ENCODE peak calls at places on chromosomes 6 and 20, in eight cellular contexts. M is dorsolateral prefrontal cortex, T is neuronal stem cell, H is right lobe of liver, W is lung, N is AG04450, G is mesenchymal stem cell, J is A673. Z is an unnamed sample. For H3K27me3, the result is how much of the 10 kb centered on the place peaks cover.

GRCh38 chr6:31336872-31337496 is 20.0 kb downstream of the HLA-B start:
- DNase-seq in M (no peak), N (no peak), J (no peak), H (no peak), W (no peak), G (no peak), T (no peak), Z (no peak)

GRCh38 chr6:52953911-52954839 is 40.9 kb downstream of the GSTA4 start:
- DNase-seq in H (no peak), W (no peak), N (no peak), M (no peak), T (no peak), G (no peak), J (no peak), Z (no peak)

GRCh38 chr6:54427396-54427910 is 119.2 kb downstream of the TINAG start:
- DNase-seq in J (no peak), M (no peak), G (no peak), T (no peak), H (no peak), W (no peak), N (no peak), Z (no peak)

GRCh38 chr6:87702589-87702945 is 534 bp upstream of the AKIRIN2 start:
- DNase-seq in M (no peak), N (no peak), G (peak), H (no peak), T (no peak), J (peak), W (no peak), Z (no peak)

GRCh38 chr6:25224237-25224636 is 54.9 kb upstream of the CARMIL1 start:
- DNase-seq in W (no peak), T (no peak), G (no peak), H (no peak), N (no peak), J (no peak), M (no peak), Z (no peak)

GRCh38 chr20:38075161-38075998 is 41.8 kb downstream of the RPRD1B start:
- DNase-seq in N (no peak), M (no peak), T (no peak), J (no peak), W (no peak), G (peak), H (no peak), Z (no peak)

GRCh38 chr20:48006036-48006833 is 221.0 kb upstream of the SULF2 start:
- DNase-seq in G (no peak), J (no peak), W (no peak), H (no peak), T (no peak), N (no peak), M (no peak), Z (no peak)

GRCh38 chr6:158257425-158257759 is 54.9 kb upstream of the TULP4 start:
- DNase-seq in N (no peak), G (no peak), W (no peak), T (no peak), M (no peak), H (no peak), J (no peak), Z (no peak)

GRCh38 chr20:58294497-58295455 is 14.7 kb upstream of the RAB22A start:
- DNase-seq in W (no peak), T (no peak), H (no peak), G (no peak), N (no peak), J (no peak), M (no peak), Z (no peak)

GRCh38 chr6:116779569-116780164 is 14.1 kb upstream of the FAM162B start:
- DNase-seq in T (peak), W (no peak), N (no peak), H (no peak), M (no peak), G (peak), J (peak), Z (no peak)

GRCh38 chr6:118203421-118204000 is 296.4 kb downstream of the SLC35F1 start:
- DNase-seq in M (no peak), J (no peak), W (no peak), N (no peak), G (no peak), T (no peak), H (no peak), Z (no peak)

GRCh38 chr6:108837236-108837971 is 10.8 kb upstream of the ARMC2 start:
- DNase-seq in J (no peak), M (no peak), W (no peak), G (peak), N (no peak), T (no peak), H (no peak), Z (no peak)

GRCh38 chr20:10171864-10172751 is 46.5 kb upstream of the SNAP25 start:
- DNase-seq in N (no peak), J (peak), M (peak), H (peak), G (peak), W (no peak), T (peak), Z (peak)

GRCh38 chr6:80742481-80742880 is 636.0 kb downstream of the BCKDHB start:
- DNase-seq in T (no peak), H (no peak), J (peak), N (no peak), G (peak), W (no peak), M (no peak), Z (no peak)

GRCh38 chr20:45362804-45363610 is at the start of gene SYS1:
- DNase-seq in T (peak), G (peak), N (peak), H (peak), W (peak), M (peak), J (peak), Z (peak)

GRCh38 chr20:15220778-15221565 is 883.6 kb upstream of the FLRT3 start:
- DNase-seq in H (no peak), J (no peak), T (no peak), G (peak), N (no peak), M (no peak), W (no peak), Z (no peak)

GRCh38 chr6:83114164-83114563 is 46.7 kb downstream of the DOP1A start:
- DNase-seq in T (no peak), M (no peak), N (no peak), G (peak), H (no peak), J (no peak), W (no peak), Z (no peak)

GRCh38 chr6:33720998-33721397 is 9.5 kb upstream of the UQCC2 start:
- DNase-seq in J (no peak), H (no peak), M (no peak), N (no peak), W (no peak), G (no peak), T (no peak), Z (no peak)

GRCh38 chr20:58667975-58668374 is 16.9 kb downstream of the STX16 start:
- DNase-seq in T (no peak), W (no peak), H (no peak), M (no peak), N (no peak), J (no peak), G (no peak), Z (peak)

GRCh38 chr6:134502614-134503541 is 185.0 kb upstream of the SGK1 start:
- DNase-seq in N (no peak), W (no peak), G (no peak), J (no peak), H (peak), M (no peak), T (no peak), Z (no peak)

GRCh38 chr6:127366281-127367022 is 23.0 kb upstream of the ECHDC1 start:
- DNase-seq in M (no peak), G (peak), T (no peak), H (no peak), J (peak), W (peak), N (peak), Z (peak)

GRCh38 chr20:21520702-21521595 is 7.1 kb upstream of the NKX2-2 start:
- DNase-seq in W (no peak), J (peak), H (no peak), N (no peak), T (no peak), G (no peak), M (no peak), Z (peak)

GRCh38 chr6:28867078-28867414 is 56.7 kb downstream of the TRIM27 start:
- DNase-seq in H (no peak), J (peak), M (no peak), N (no peak), W (no peak), T (no peak), G (no peak), Z (no peak)

GRCh38 chr20:10961651-10962288 is 288.0 kb upstream of the JAG1 start:
- DNase-seq in W (no peak), H (no peak), M (no peak), T (no peak), N (no peak), J (no peak), G (no peak), Z (no peak)

GRCh38 chr6:13488896-13489237 is 1.5 kb upstream of the GFOD1 start:
- DNase-seq in T (no peak), W (no peak), J (no peak), M (no peak), G (no peak), H (no peak), N (no peak), Z (no peak)

GRCh38 chr6:111841822-111842221 is 31.4 kb downstream of the FYN start:
- DNase-seq in N (no peak), W (no peak), T (no peak), M (no peak), J (no peak), H (no peak), G (no peak), Z (no peak)

GRCh38 chr20:38604873-38605303 is 3.3 kb downstream of the ARHGAP40 start:
- DNase-seq in G (peak), J (no peak), T (peak), N (no peak), W (no peak), H (no peak), M (no peak), Z (no peak)

GRCh38 chr6:163620101-163620500 is 205.6 kb downstream of the QKI start:
- DNase-seq in T (no peak), W (no peak), M (no peak), J (no peak), H (no peak), N (no peak), G (no peak), Z (peak)

GRCh38 chr20:44738779-44739477 is 6.7 kb upstream of the KCNK15 start:
- DNase-seq in W (peak), J (peak), N (no peak), H (no peak), M (peak), T (peak), G (peak), Z (peak)

GRCh38 chr20:51978081-51978501 is 175.8 kb upstream of the SALL4 start:
- DNase-seq in H (no peak), M (no peak), J (no peak), G (no peak), N (no peak), W (no peak), T (no peak), Z (no peak)

GRCh38 chr6:51657491-51657890 is 429.9 kb downstream of the PKHD1 start:
- DNase-seq in W (no peak), N (no peak), M (no peak), T (no peak), H (no peak), J (no peak), G (no peak), Z (no peak)

GRCh38 chr6:122452509-122452908 is 19.1 kb downstream of the SERINC1 start:
- DNase-seq in W (no peak), M (no peak), N (no peak), J (no peak), H (no peak), T (no peak), G (no peak), Z (no peak)

GRCh38 chr6:157034433-157035230 is 257.5 kb downstream of the ARID1B start:
- DNase-seq in W (no peak), J (peak), G (peak), T (no peak), N (no peak), H (no peak), M (no peak), Z (no peak)

GRCh38 chr6:156564128-156564806 is 212.9 kb upstream of the ARID1B start:
- DNase-seq in J (peak), W (peak), H (peak), N (peak), T (peak), G (peak), M (peak), Z (peak)

GRCh38 chr6:27668442-27669275 is 195.8 kb upstream of the ZNF184 start:
- DNase-seq in W (no peak), M (no peak), N (no peak), T (no peak), H (no peak), G (peak), J (peak), Z (peak)

GRCh38 chr20:64076061-64076997 is 3.0 kb downstream of the RGS19 start:
- DNase-seq in M (no peak), G (no peak), H (no peak), W (no peak), J (no peak), T (no peak), N (no peak), Z (no peak)

GRCh38 chr6:64014581-64014980 is 379.0 kb downstream of the PHF3 start:
- DNase-seq in H (no peak), W (no peak), M (no peak), J (no peak), T (no peak), N (no peak), G (no peak), Z (no peak)

GRCh38 chr20:34344256-34344637 is 18.8 kb upstream of the ITCH start:
- DNase-seq in G (no peak), N (no peak), H (no peak), T (no peak), J (no peak), W (no peak), M (no peak), Z (no peak)

GRCh38 chr20:34355427-34355826 is 7.6 kb upstream of the ITCH start:
- DNase-seq in N (no peak), T (no peak), M (no peak), H (no peak), G (no peak), W (no peak), J (no peak), Z (no peak)

GRCh38 chr20:34345426-34345757 is 17.7 kb upstream of the ITCH start:
- DNase-seq in T (no peak), G (no peak), H (no peak), M (no peak), J (no peak), W (no peak), N (no peak), Z (no peak)

DNA sequence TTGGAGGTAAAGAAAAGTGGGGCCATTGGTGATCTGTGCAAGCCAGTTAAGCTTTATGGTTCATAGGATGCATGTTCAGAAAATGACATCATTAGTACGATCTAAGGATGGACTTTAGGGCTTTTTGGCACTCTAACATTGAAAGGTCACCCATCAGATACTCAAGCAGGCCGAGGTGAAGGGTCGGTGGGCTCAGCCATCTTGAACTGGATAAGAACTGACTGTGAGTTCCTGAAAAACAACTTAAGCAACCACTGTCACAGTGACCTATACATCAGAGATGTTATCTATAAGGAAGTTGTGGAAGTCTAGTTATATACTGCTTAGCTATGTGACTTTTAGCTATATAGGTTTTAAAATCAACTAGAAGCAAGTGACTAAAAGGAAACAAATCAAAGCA is 13.0 kb upstream of the ITCH start:
- DNase-seq in T (no peak), H (no peak), M (no peak), G (no peak), J (no peak), W (no peak), N (no peak), Z (no peak)
- H3K4me3 ChIP-seq in T (no peak), H (no peak), M (no peak), G (no peak), J (no peak), W (no peak), N (no peak), Z (no peak)

DNA sequence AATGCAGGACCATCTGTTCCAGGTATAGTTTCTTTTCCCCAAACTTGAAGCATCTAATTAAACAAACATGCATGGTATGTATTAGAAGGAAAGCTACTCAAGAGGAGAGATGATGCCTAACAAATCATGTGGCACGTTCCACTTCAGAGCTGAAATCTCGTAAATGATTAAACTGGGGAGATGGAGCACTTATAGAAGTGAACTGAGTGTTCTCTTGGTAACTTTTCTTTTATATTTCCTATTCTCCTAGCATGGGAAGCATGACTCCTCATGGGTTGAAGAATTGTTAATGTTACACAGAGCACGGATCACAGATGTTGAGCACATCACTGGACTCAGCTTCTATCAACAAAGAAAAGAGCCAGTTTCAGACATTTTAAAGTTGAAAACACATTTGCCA is 61.1 kb downstream of the CCN2 start:
- DNase-seq in T (no peak), M (no peak), H (no peak), N (no peak), G (no peak), W (no peak), J (no peak), Z (no peak)
- H3K27me3 ChIP-seq in T (under half), M (under half), H (under half), N (under half), G (under half), W (under half), J (under half), Z (under half)

GRCh38 chr6:42898891-42899361 is 16.9 kb upstream of the PTCRA start:
- DNase-seq in J (peak), H (no peak), N (no peak), W (peak), M (no peak), T (peak), G (peak), Z (peak)
- H3K4me3 ChIP-seq in J (peak), H (no peak), N (no peak), W (no peak), M (no peak), T (no peak), G (no peak), Z (no peak)

DNA sequence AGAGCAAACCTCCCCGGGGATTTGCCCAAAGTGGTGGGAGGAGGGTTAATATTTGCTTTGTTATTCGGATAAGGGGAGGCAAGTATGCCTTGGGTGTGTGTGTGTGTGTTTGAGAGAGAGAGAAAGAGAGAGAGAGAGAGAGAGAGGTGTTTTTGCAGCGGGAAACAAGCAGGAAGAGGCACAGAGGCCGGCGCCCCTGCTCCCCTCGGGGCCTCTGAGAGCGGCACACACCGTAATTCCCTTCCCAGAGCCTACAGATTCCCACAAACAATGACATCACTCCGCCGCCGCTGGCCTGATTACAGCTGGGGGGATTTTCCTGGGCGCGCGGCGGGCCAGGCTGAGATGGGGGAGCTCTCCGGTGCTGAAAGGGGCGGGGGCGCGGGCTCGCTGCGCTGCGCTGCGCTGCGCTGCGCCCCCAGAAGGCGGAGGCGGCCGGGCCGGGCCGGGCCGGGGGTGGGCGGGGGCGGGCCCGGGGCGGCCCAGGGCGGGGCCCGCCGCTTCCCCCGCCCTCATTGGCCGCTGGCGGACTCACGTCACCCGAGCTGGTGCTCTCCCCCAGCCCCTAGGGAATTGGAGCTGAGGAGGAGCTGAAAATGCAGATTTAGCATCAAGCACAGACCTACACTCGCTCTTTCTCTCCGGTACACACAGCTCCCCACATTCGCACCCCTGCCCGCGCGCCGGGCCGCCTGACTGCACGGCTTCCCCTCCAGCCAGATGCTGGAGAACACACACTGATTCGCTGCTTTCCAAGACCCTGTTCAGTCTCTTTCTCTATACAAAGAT is at the start of gene PCSK2:
- DNase-seq in T (peak), H (no peak), G (peak), J (peak), N (peak), W (peak), M (peak), Z (peak)
- H3K27me3 ChIP-seq in T (under half), H (under half), G (half or more), J (under half), N (under half), W (under half), M (under half), Z (under half)

Z was measured in endodermal cell.